ENCODE peak calls at places on chromosomes 5 and 9, in six cellular contexts. S is K562, U is Caco-2, B is endodermal cell, Q is tibial nerve, G is neural progenitor cell. N is an unnamed sample. For H3K27me3, the result is how much of the 10 kb centered on the place peaks cover.

GRCh38 chr5:172904643-172905345 is 54.4 kb upstream of the RPL26L1 start:
- DNase-seq in S (no peak), U (peak), B (peak), Q (peak), G (no peak), N (no peak)

GRCh38 chr5:59039296-59040006 is 456.6 kb downstream of the RAB3C start:
- DNase-seq in S (peak), U (peak), B (peak), Q (peak), G (peak), N (no peak)

GRCh38 chr9:91342575-91342974 is 19.1 kb downstream of the AUH start:
- DNase-seq in S (no peak), U (no peak), B (no peak), Q (no peak), G (no peak), N (no peak)

GRCh38 chr5:123099514-123100151 is 10.6 kb downstream of the PRDM6 start:
- DNase-seq in S (no peak), U (peak), B (peak), Q (no peak), G (peak), N (no peak)

GRCh38 chr5:67636091-67636490 is 439.5 kb upstream of the CD180 start:
- DNase-seq in S (no peak), U (no peak), B (no peak), Q (peak), G (no peak), N (no peak)

GRCh38 chr5:135376961-135377621 is 21.9 kb downstream of the MACROH2A1 start:
- DNase-seq in S (no peak), U (no peak), B (peak), Q (no peak), G (no peak), N (no peak)

GRCh38 chr5:72328172-72328571 is 8.0 kb downstream of the PTCD2 start:
- DNase-seq in S (no peak), U (no peak), B (no peak), Q (no peak), G (no peak), N (no peak)

GRCh38 chr5:39074009-39074886 is at the start of gene RICTOR:
- DNase-seq in S (peak), U (peak), B (peak), Q (peak), G (peak), N (no peak)

GRCh38 chr5:139668064-139668880 is 20.1 kb downstream of the CXXC5 start:
- DNase-seq in S (peak), U (no peak), B (peak), Q (no peak), G (peak), N (no peak)

GRCh38 chr5:61603211-61603908 is 271.3 kb downstream of the ZSWIM6 start:
- DNase-seq in S (no peak), U (no peak), B (peak), Q (no peak), G (no peak), N (no peak)

GRCh38 chr5:180180846-180181245 is 28.2 kb downstream of the RASGEF1C start:
- DNase-seq in S (no peak), U (no peak), B (no peak), Q (no peak), G (no peak), N (no peak)

GRCh38 chr9:101486693-101487442 is 46.8 kb upstream of the RNF20 start:
- DNase-seq in S (peak), U (peak), B (peak), Q (no peak), G (peak), N (no peak)

GRCh38 chr5:132265336-132266030 is 8.0 kb downstream of the PDLIM4 start:
- DNase-seq in S (no peak), U (peak), B (peak), Q (peak), G (no peak), N (peak)

GRCh38 chr9:112174223-112174964 is 703 bp downstream of the SUSD1 start:
- DNase-seq in S (peak), U (peak), B (peak), Q (no peak), G (peak), N (no peak)

GRCh38 chr9:35110327-35110758 is 5.3 kb downstream of the ATOSB start:
- DNase-seq in S (peak), U (no peak), B (no peak), Q (no peak), G (no peak), N (no peak)

GRCh38 chr9:98202252-98202651 is 9.8 kb upstream of the CORO2A start:
- DNase-seq in S (peak), U (no peak), B (no peak), Q (no peak), G (no peak), N (no peak)

GRCh38 chr9:21801683-21802417 is 586 bp upstream of the MTAP start:
- DNase-seq in S (no peak), U (peak), B (peak), Q (peak), G (peak), N (no peak)

GRCh38 chr9:135992486-135993408 is 31.6 kb upstream of the UBAC1 start:
- DNase-seq in S (peak), U (peak), B (peak), Q (peak), G (peak), N (peak)

GRCh38 chr5:52989781-52990530 is 804 bp downstream of the ITGA2 start:
- DNase-seq in S (no peak), U (peak), B (peak), Q (peak), G (peak), N (no peak)

GRCh38 chr9:129291041-129291501 is 113.0 kb upstream of the IER5L start:
- DNase-seq in S (no peak), U (no peak), B (peak), Q (no peak), G (no peak), N (no peak)
- H3K27me3 ChIP-seq in S (under half), U (under half), B (under half), Q (under half), G (under half), N (under half)

GRCh38 chr5:143699121-143699520 is 112.8 kb upstream of the HMHB1 start:
- DNase-seq in S (peak), U (no peak), B (no peak), Q (no peak), G (no peak), N (no peak)

GRCh38 chr5:143703659-143704058 is 108.3 kb upstream of the HMHB1 start:
- DNase-seq in S (no peak), U (no peak), B (no peak), Q (no peak), G (no peak), N (no peak)

GRCh38 chr5:143698534-143698933 is 113.4 kb upstream of the HMHB1 start:
- DNase-seq in S (no peak), U (no peak), B (no peak), Q (no peak), G (no peak), N (no peak)

GRCh38 chr5:143701476-143701875 is 110.5 kb upstream of the HMHB1 start:
- DNase-seq in S (no peak), U (no peak), B (no peak), Q (no peak), G (no peak), N (no peak)

GRCh38 chr5:143700994-143701393 is 111.0 kb upstream of the HMHB1 start:
- DNase-seq in S (no peak), U (no peak), B (no peak), Q (no peak), G (no peak), N (no peak)
- TF ChIP-seq CTCF in S (no peak), U (no peak), B (peak), Q (no peak), G (no peak), N (peak)

GRCh38 chr9:124870723-124871122 is 8.8 kb downstream of the ARPC5L start:
- DNase-seq in S (no peak), U (no peak), B (no peak), Q (no peak), G (no peak), N (no peak)
- H3K4me3 ChIP-seq in S (peak), U (peak), B (peak), Q (peak), G (peak), N (peak)

DNA sequence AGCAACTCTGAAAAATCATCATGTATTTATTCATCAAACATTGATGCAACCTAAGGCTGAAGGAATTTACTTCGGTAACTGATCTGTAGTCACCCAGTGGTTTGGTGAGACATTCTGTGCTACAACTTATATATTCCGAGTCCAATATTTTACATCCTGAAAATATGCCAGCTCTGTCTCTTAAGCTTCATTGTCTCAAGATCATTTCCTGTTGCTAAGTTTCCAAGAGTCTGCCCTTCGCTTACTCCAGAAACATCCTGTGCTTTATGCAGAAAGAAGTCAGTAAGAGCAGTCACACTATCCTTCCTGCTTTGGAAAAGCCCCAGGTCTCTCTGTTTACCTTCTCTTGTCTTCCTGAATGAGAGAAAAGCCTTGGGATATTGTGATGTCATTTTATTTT is 176.7 kb upstream of the TBCA start:
- DNase-seq in S (no peak), U (no peak), B (no peak), Q (no peak), G (no peak), N (no peak)
- H3K27me3 ChIP-seq in S (under half), U (under half), B (under half), Q (under half), G (half or more), N (under half)